ENCODE peak calls at places on chromosome 15, in nine cellular contexts. H is astrocyte, I is endothelial cell of umbilical vein, C is MM.1S, S is SK-N-SH, U is kidney, X is IMR-90, O is fibroblast of lung, L is neural progenitor cell. T is an unnamed sample. For H3K4me1, the result is how much of the 10 kb centered on the place peaks cover.

GRCh38 chr15:51536965-51537574 is 85.5 kb downstream of the DMXL2 start:
- DNase-seq in H (no peak), I (peak), C (peak), S (peak), U (no peak), X (peak), O (peak), L (peak), T (no peak)

GRCh38 chr15:75178171-75178937 is 23.3 kb upstream of the C15orf39 start:
- DNase-seq in H (no peak), I (no peak), C (peak), S (no peak), U (peak), X (no peak), O (no peak), L (peak), T (peak)

GRCh38 chr15:87817553-87817952 is 439.0 kb downstream of the NTRK3 start:
- DNase-seq in H (no peak), I (no peak), C (no peak), S (no peak), U (no peak), X (peak), O (no peak), L (no peak), T (no peak)

GRCh38 chr15:92797168-92798052 is 102.7 kb upstream of the CHD2 start:
- DNase-seq in H (peak), I (peak), C (peak), S (peak), U (no peak), X (peak), O (peak), L (peak), T (peak)

GRCh38 chr15:44501768-44502366 is 35.1 kb upstream of the EIF3J start:
- DNase-seq in H (peak), I (peak), C (peak), S (peak), U (no peak), X (peak), O (peak), L (peak), T (no peak)

GRCh38 chr15:35136552-35136951 is 51.5 kb upstream of the NANOGP8 start:
- DNase-seq in H (no peak), I (no peak), C (peak), S (no peak), U (no peak), X (no peak), O (no peak), L (no peak), T (no peak)

GRCh38 chr15:28153492-28154119 is 54.5 kb upstream of the OCA2 start:
- DNase-seq in H (no peak), I (no peak), C (no peak), S (no peak), U (no peak), X (no peak), O (no peak), L (no peak), T (no peak)

GRCh38 chr15:57118013-57118799 is 199.8 kb downstream of the TCF12 start:
- DNase-seq in H (peak), I (peak), C (peak), S (no peak), U (no peak), X (peak), O (peak), L (no peak), T (no peak)

GRCh38 chr15:77033417-77033728 is 37.5 kb downstream of the TSPAN3 start:
- DNase-seq in H (no peak), I (no peak), C (no peak), S (no peak), U (no peak), X (no peak), O (no peak), L (no peak), T (no peak)

GRCh38 chr15:82936966-82937647 is 15.4 kb downstream of the HOMER2 start:
- DNase-seq in H (peak), I (no peak), C (no peak), S (no peak), U (no peak), X (peak), O (no peak), L (no peak), T (no peak)

GRCh38 chr15:89243046-89243690 is 611 bp upstream of the FANCI start:
- DNase-seq in H (no peak), I (no peak), C (no peak), S (no peak), U (no peak), X (peak), O (peak), L (no peak), T (peak)

GRCh38 chr15:63135281-63135680 is 13.6 kb downstream of the LACTB start:
- DNase-seq in H (no peak), I (no peak), C (no peak), S (no peak), U (no peak), X (peak), O (peak), L (no peak), T (no peak)

GRCh38 chr15:63003836-63004610 is 38.5 kb upstream of the TPM1 start:
- DNase-seq in H (no peak), I (no peak), C (no peak), S (no peak), U (no peak), X (no peak), O (no peak), L (peak), T (peak)

GRCh38 chr15:68638953-68639500 is 60.2 kb downstream of the CORO2B start:
- DNase-seq in H (peak), I (no peak), C (no peak), S (no peak), U (no peak), X (peak), O (peak), L (no peak), T (no peak)

GRCh38 chr15:92580021-92580420 is 75.6 kb downstream of the FAM174B start:
- DNase-seq in H (no peak), I (no peak), C (no peak), S (no peak), U (no peak), X (no peak), O (no peak), L (no peak), T (no peak)

GRCh38 chr15:80822666-80823065 is 43.5 kb downstream of the CEMIP start:
- DNase-seq in H (no peak), I (no peak), C (no peak), S (no peak), U (no peak), X (no peak), O (no peak), L (no peak), T (no peak)

GRCh38 chr15:63255485-63255990 is 21.9 kb upstream of the APH1B start:
- DNase-seq in H (no peak), I (no peak), C (no peak), S (no peak), U (no peak), X (no peak), O (no peak), L (peak), T (peak)

GRCh38 chr15:89104172-89104564 is 15.9 kb downstream of the ABHD2 start:
- DNase-seq in H (peak), I (no peak), C (peak), S (no peak), U (no peak), X (peak), O (peak), L (no peak), T (no peak)

GRCh38 chr15:77901921-77902750 is 175.4 kb downstream of the TBC1D2B start:
- DNase-seq in H (no peak), I (no peak), C (no peak), S (peak), U (no peak), X (no peak), O (no peak), L (peak), T (peak)

GRCh38 chr15:99486371-99487336 is 79.1 kb upstream of the MEF2A start:
- DNase-seq in H (peak), I (peak), C (no peak), S (peak), U (peak), X (peak), O (peak), L (peak), T (peak)

GRCh38 chr15:71599404-71600225 is 210.7 kb upstream of the NR2E3 start:
- DNase-seq in H (peak), I (no peak), C (no peak), S (no peak), U (peak), X (no peak), O (peak), L (no peak), T (no peak)

GRCh38 chr15:59999064-59999377 is 5.1 kb upstream of the FOXB1 start:
- DNase-seq in H (no peak), I (no peak), C (peak), S (peak), U (no peak), X (no peak), O (no peak), L (peak), T (peak)

GRCh38 chr15:72227192-72227586 is 3.8 kb downstream of the PKM start:
- DNase-seq in H (peak), I (peak), C (no peak), S (no peak), U (no peak), X (peak), O (peak), L (no peak), T (no peak)

GRCh38 chr15:40217166-40217785 is 21.6 kb upstream of the PAK6 start:
- DNase-seq in H (peak), I (peak), C (peak), S (peak), U (no peak), X (peak), O (peak), L (peak), T (peak)

GRCh38 chr15:63006032-63006878 is 36.3 kb upstream of the TPM1 start:
- DNase-seq in H (no peak), I (no peak), C (no peak), S (no peak), U (no peak), X (no peak), O (no peak), L (peak), T (peak)

GRCh38 chr15:75045332-75046015 is 22.1 kb downstream of the PPCDC start:
- DNase-seq in H (no peak), I (no peak), C (peak), S (no peak), U (no peak), X (no peak), O (no peak), L (no peak), T (no peak)

GRCh38 chr15:91385301-91385700 is 285.2 kb downstream of the SV2B start:
- DNase-seq in H (peak), I (no peak), C (no peak), S (no peak), U (no peak), X (no peak), O (no peak), L (no peak), T (peak)

GRCh38 chr15:52050416-52050815 is 31.4 kb downstream of the MAPK6 start:
- DNase-seq in H (peak), I (no peak), C (no peak), S (no peak), U (no peak), X (peak), O (peak), L (no peak), T (no peak)

GRCh38 chr15:71588746-71589145 is 221.6 kb upstream of the NR2E3 start:
- DNase-seq in H (peak), I (no peak), C (no peak), S (no peak), U (no peak), X (peak), O (peak), L (no peak), T (peak)

GRCh38 chr15:33068531-33068990 is 126.0 kb downstream of the FMN1 start:
- DNase-seq in H (peak), I (no peak), C (peak), S (peak), U (peak), X (no peak), O (peak), L (peak), T (peak)

GRCh38 chr15:77035999-77036471 is 34.9 kb downstream of the TSPAN3 start:
- DNase-seq in H (no peak), I (no peak), C (no peak), S (peak), U (peak), X (no peak), O (no peak), L (no peak), T (no peak)

GRCh38 chr15:46441294-46442062 is 806.6 kb downstream of the SQOR start:
- DNase-seq in H (peak), I (no peak), C (no peak), S (no peak), U (no peak), X (no peak), O (no peak), L (peak), T (no peak)

GRCh38 chr15:68531794-68532193 is 47.0 kb upstream of the CORO2B start:
- DNase-seq in H (no peak), I (no peak), C (no peak), S (no peak), U (no peak), X (no peak), O (no peak), L (no peak), T (no peak)

GRCh38 chr15:43190178-43190577 is 5.0 kb downstream of the CCNDBP1 start:
- DNase-seq in H (peak), I (peak), C (no peak), S (no peak), U (no peak), X (peak), O (no peak), L (no peak), T (no peak)

GRCh38 chr15:67091966-67092677 is 26.7 kb downstream of the SMAD3 start:
- DNase-seq in H (no peak), I (no peak), C (no peak), S (no peak), U (no peak), X (no peak), O (no peak), L (peak), T (peak)

GRCh38 chr15:67468431-67468830 is 52.5 kb upstream of the C15orf61 start:
- DNase-seq in H (no peak), I (no peak), C (no peak), S (no peak), U (no peak), X (no peak), O (no peak), L (no peak), T (no peak)

GRCh38 chr15:73771380-73772095 is 18.4 kb upstream of the INSYN1 start:
- DNase-seq in H (no peak), I (no peak), C (no peak), S (no peak), U (no peak), X (no peak), O (no peak), L (peak), T (peak)
- TF ChIP-seq CTCF in H (no peak), I (no peak), C (no peak), S (no peak), U (no peak), X (no peak), O (no peak), L (peak), T (peak)

GRCh38 chr15:101115318-101115886 is 136.4 kb downstream of the CHSY1 start:
- DNase-seq in H (no peak), I (no peak), C (no peak), S (no peak), U (no peak), X (no peak), O (no peak), L (no peak), T (no peak)
- H3K9ac ChIP-seq in H (peak), I (no peak), C (no peak), S (no peak), U (no peak), X (peak), O (no peak), L (no peak), T (no peak)

GRCh38 chr15:48632651-48633050 is 12.9 kb downstream of the FBN1 start:
- DNase-seq in H (no peak), I (no peak), C (no peak), S (no peak), U (no peak), X (no peak), O (no peak), L (no peak), T (no peak)
- H3K4me1 ChIP-seq in H (half or more), I (under half), C (under half), S (under half), U (under half), X (under half), O (under half), L (under half), T (under half)

GRCh38 chr15:41513282-41514227 is at the start of gene LTK:
- DNase-seq in H (no peak), I (no peak), C (no peak), S (peak), U (no peak), X (no peak), O (no peak), L (peak), T (peak)

GRCh38 chr15:41511331-41512077 is 2.1 kb downstream of the LTK start:
- DNase-seq in H (no peak), I (no peak), C (no peak), S (no peak), U (no peak), X (no peak), O (no peak), L (peak), T (peak)

GRCh38 chr15:41510728-41511127 is 2.9 kb downstream of the LTK start:
- DNase-seq in H (no peak), I (no peak), C (no peak), S (no peak), U (no peak), X (no peak), O (no peak), L (peak), T (no peak)

GRCh38 chr15:41512512-41513281 is 930 bp downstream of the LTK start:
- DNase-seq in H (no peak), I (no peak), C (no peak), S (peak), U (no peak), X (no peak), O (no peak), L (peak), T (no peak)

DNA sequence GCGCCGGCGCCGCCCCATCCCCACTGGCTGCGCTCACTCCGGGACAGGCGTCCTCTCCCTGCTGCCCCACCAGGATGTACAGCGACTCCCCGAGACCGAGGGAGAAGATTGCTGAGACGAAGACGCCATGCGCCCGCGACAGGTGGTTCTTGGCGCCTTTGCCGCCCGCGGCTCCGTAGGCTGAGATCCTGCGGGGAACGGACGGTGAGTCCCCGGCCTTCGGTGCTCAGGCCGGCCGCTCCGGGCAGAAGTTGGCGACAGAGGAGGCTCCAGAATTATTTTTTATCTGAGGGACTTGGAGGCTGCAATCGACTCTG is 1.6 kb downstream of the LTK start:
- DNase-seq in H (no peak), I (no peak), C (no peak), S (no peak), U (no peak), X (no peak), O (no peak), L (no peak), T (peak)
- TF ChIP-seq CTCF in H (no peak), I (no peak), C (no peak), S (no peak), U (no peak), X (no peak), O (no peak), L (no peak), T (no peak)

DNA sequence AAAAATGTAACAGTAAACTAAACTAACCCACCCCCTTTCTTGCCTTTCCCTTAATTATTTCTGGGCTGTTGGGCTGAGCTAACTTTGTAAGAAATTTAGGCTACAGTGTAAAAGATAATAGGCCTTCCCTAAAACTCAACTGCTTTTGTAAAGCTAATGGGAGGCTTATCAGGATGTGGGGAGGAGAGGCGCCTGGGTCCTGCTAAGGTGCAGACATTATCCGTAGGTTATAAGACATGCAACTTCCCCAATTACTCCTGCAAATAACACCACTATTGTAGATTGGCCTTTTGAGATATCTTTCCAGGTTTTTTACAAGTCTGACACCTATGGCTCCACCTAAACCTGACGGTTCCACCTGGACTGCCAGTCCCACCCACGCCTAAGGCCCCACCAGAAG is 88.3 kb downstream of the NPAP1 start:
- DNase-seq in H (no peak), I (no peak), C (no peak), S (no peak), U (no peak), X (no peak), O (no peak), L (no peak), T (peak)
- H3K9ac ChIP-seq in H (no peak), I (no peak), C (no peak), S (no peak), U (no peak), X (no peak), O (no peak), L (no peak), T (peak)

GRCh38 chr15:69809421-69809820 is 288.3 kb downstream of the TLE3 start:
- DNase-seq in H (no peak), I (no peak), C (no peak), S (no peak), U (no peak), X (no peak), O (no peak), L (no peak), T (no peak)

GRCh38 chr15:69807752-69808151 is 290.0 kb downstream of the TLE3 start:
- DNase-seq in H (peak), I (no peak), C (no peak), S (no peak), U (no peak), X (peak), O (peak), L (no peak), T (no peak)

GRCh38 chr15:69808756-69809155 is 289.0 kb downstream of the TLE3 start:
- DNase-seq in H (no peak), I (no peak), C (no peak), S (no peak), U (no peak), X (peak), O (peak), L (no peak), T (no peak)

GRCh38 chr15:69812881-69813280 is 284.8 kb downstream of the TLE3 start:
- DNase-seq in H (no peak), I (no peak), C (no peak), S (peak), U (no peak), X (no peak), O (no peak), L (peak), T (peak)

GRCh38 chr15:69810441-69811071 is 287.2 kb downstream of the TLE3 start:
- DNase-seq in H (no peak), I (peak), C (no peak), S (no peak), U (no peak), X (no peak), O (peak), L (no peak), T (no peak)
- H3K4me1 ChIP-seq in H (under half), I (under half), C (under half), S (under half), U (under half), X (under half), O (under half), L (under half), T (under half)

DNA sequence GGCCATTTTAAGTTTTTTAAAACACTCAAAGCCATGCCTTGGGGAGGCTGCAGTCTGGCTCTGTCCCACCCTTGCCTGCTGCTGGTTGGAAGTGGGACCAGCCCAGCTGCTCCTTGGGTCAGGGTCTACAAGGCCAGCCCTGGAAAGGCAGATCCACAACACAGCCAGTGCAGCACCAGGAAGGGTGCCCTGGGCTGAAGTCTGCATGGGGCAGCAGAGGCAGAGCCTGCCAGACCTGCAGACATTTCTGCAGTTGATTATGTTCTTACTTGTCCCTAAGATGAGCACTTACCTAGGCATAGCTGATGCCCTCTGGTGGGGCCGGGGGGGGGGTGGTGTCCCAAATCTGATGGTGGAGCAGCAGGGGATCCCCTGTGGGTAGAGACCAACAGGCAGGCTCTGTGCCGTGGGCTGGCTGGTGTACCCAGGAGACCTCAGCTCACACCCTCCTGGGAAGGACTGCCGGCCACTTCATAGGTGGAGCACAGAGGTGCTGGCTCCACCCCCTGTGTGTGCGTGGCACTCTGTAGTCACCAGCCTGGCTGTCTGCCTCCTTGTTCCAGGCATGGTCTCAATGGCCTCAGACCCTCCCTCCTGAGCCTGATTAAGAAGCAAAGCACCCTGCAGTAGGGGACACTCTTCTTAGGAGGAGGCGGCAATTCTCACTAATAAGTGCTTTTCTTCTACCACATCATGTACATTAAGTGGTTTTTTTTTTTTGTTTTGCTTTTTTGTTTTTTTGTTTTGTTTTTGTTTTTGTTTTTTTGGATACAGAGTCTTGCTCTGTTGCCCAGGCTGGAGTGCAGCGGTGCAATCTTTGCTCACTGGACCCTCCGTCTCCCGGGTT is 97.4 kb upstream of the KLF13 start:
- DNase-seq in H (no peak), I (no peak), C (peak), S (no peak), U (no peak), X (no peak), O (no peak), L (peak), T (peak)
- TF ChIP-seq CTCF in H (no peak), I (no peak), C (peak), S (no peak), U (no peak), X (no peak), O (no peak), L (no peak), T (no peak)

T was measured in endodermal cell.